ENCODE peak calls at places on chromosome 14, in four cellular contexts. B is SK-N-SH, H is K562, Y is GM12878. R is an unnamed sample.

GRCh38 chr14:51328089-51328941 is 88.3 kb downstream of the TMX1 start:
- DNase-seq in B (no peak), H (no peak), Y (no peak), R (no peak)

GRCh38 chr14:59317782-59318505 is 129.5 kb downstream of the DAAM1 start:
- DNase-seq in B (no peak), H (no peak), Y (no peak), R (no peak)

GRCh38 chr14:68789002-68789797 is 3.7 kb downstream of the ZFP36L1 start:
- DNase-seq in B (peak), H (peak), Y (no peak), R (peak)

GRCh38 chr14:58100735-58101368 is 51.2 kb downstream of the ARMH4 start:
- DNase-seq in B (no peak), H (no peak), Y (no peak), R (no peak)

GRCh38 chr14:22418631-22419030 is 170.4 kb downstream of the DAD1 start:
- DNase-seq in B (peak), H (no peak), Y (peak), R (no peak)

GRCh38 chr14:33408291-33408690 is 469.6 kb downstream of the NPAS3 start:
- DNase-seq in B (no peak), H (no peak), Y (no peak), R (no peak)

GRCh38 chr14:104005489-104005888 is 63.2 kb upstream of the RD3L start:
- DNase-seq in B (no peak), H (no peak), Y (no peak), R (no peak)

GRCh38 chr14:44453433-44454171 is 53.5 kb downstream of the FSCB start:
- DNase-seq in B (no peak), H (no peak), Y (no peak), R (no peak)

GRCh38 chr14:68248481-68249255 is 429.1 kb downstream of the RAD51B start:
- DNase-seq in B (peak), H (no peak), Y (peak), R (no peak)

GRCh38 chr14:22926316-22926715 is 2.9 kb downstream of the PRMT5 start:
- DNase-seq in B (no peak), H (no peak), Y (no peak), R (no peak)

GRCh38 chr14:35963209-35963608 is 137.1 kb downstream of the BRMS1L start:
- DNase-seq in B (peak), H (no peak), Y (no peak), R (no peak)

GRCh38 chr14:65279510-65279909 is 133.0 kb upstream of the FUT8 start:
- DNase-seq in B (no peak), H (no peak), Y (no peak), R (no peak)

GRCh38 chr14:91300283-91300841 is 55.9 kb upstream of the GPR68 start:
- DNase-seq in B (no peak), H (no peak), Y (no peak), R (no peak)

GRCh38 chr14:24849471-24849870 is 200.5 kb downstream of the STXBP6 start:
- DNase-seq in B (no peak), H (no peak), Y (no peak), R (no peak)

GRCh38 chr14:22822017-22822618 is 6.9 kb upstream of the SLC7A7 start:
- DNase-seq in B (no peak), H (no peak), Y (no peak), R (peak)

GRCh38 chr14:57492859-57493258 is 798 bp downstream of the CCDC198 start:
- DNase-seq in B (no peak), H (no peak), Y (no peak), R (no peak)

GRCh38 chr14:75981426-75981825 is 369 bp downstream of the TGFB3 start:
- DNase-seq in B (no peak), H (peak), Y (peak), R (no peak)

GRCh38 chr14:37623552-37623951 is 28.1 kb downstream of the TTC6 start:
- DNase-seq in B (no peak), H (no peak), Y (no peak), R (no peak)

GRCh38 chr14:87250992-87251391 is 742.0 kb downstream of the GALC start:
- DNase-seq in B (no peak), H (no peak), Y (no peak), R (no peak)

GRCh38 chr14:37088816-37089215 is 83.6 kb downstream of the SLC25A21 start:
- DNase-seq in B (no peak), H (no peak), Y (no peak), R (no peak)

GRCh38 chr14:75566321-75566720 is 12.1 kb upstream of the FLVCR2 start:
- DNase-seq in B (no peak), H (no peak), Y (no peak), R (no peak)

GRCh38 chr14:85463512-85463911 is 66.4 kb upstream of the FLRT2 start:
- DNase-seq in B (no peak), H (no peak), Y (no peak), R (no peak)

GRCh38 chr14:99338313-99338712 is 66.3 kb upstream of the BCL11B start:
- DNase-seq in B (no peak), H (no peak), Y (no peak), R (no peak)

GRCh38 chr14:103427485-103428443 is 42.5 kb downstream of the MARK3 start:
- DNase-seq in B (no peak), H (peak), Y (peak), R (peak)

GRCh38 chr14:80906336-80906735 is 35.2 kb downstream of the CEP128 start:
- DNase-seq in B (no peak), H (no peak), Y (no peak), R (no peak)

GRCh38 chr14:54682578-54682977 is 115.7 kb downstream of the SAMD4A start:
- DNase-seq in B (no peak), H (no peak), Y (no peak), R (no peak)

DNA sequence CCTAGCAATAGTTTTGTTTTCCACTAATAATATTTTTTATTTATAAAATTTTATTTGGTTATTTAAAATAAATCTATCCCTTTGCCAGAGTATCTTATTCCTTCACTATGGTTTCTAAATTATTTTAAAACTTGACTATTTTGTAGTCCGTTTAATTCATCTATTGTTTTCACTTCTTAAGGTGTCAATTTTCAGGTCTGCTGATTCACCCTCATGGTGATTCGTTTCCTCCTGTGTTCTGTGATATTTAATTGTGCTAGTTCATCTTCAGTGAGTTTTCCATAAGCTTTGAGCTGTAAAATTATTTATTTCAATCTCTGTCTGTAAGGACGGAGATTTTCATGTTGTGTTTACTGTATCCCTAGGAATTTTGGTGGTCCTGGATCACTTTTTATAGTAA is 70.6 kb downstream of the SNAPC1 start:
- DNase-seq in B (no peak), H (no peak), Y (no peak), R (no peak)
- TF ChIP-seq USF2 in B (no peak), H (no peak), Y (no peak), R (no peak)

GRCh38 chr14:61462566-61463195 is 141.3 kb downstream of the PRKCH start:
- DNase-seq in B (peak), H (no peak), Y (no peak), R (no peak)

GRCh38 chr14:61459229-61459628 is 137.8 kb downstream of the PRKCH start:
- DNase-seq in B (no peak), H (no peak), Y (no peak), R (no peak)

GRCh38 chr14:61460063-61460462 is 138.7 kb downstream of the PRKCH start:
- DNase-seq in B (no peak), H (no peak), Y (no peak), R (no peak)

GRCh38 chr14:61461808-61462275 is 140.5 kb downstream of the PRKCH start:
- DNase-seq in B (peak), H (peak), Y (no peak), R (no peak)

DNA sequence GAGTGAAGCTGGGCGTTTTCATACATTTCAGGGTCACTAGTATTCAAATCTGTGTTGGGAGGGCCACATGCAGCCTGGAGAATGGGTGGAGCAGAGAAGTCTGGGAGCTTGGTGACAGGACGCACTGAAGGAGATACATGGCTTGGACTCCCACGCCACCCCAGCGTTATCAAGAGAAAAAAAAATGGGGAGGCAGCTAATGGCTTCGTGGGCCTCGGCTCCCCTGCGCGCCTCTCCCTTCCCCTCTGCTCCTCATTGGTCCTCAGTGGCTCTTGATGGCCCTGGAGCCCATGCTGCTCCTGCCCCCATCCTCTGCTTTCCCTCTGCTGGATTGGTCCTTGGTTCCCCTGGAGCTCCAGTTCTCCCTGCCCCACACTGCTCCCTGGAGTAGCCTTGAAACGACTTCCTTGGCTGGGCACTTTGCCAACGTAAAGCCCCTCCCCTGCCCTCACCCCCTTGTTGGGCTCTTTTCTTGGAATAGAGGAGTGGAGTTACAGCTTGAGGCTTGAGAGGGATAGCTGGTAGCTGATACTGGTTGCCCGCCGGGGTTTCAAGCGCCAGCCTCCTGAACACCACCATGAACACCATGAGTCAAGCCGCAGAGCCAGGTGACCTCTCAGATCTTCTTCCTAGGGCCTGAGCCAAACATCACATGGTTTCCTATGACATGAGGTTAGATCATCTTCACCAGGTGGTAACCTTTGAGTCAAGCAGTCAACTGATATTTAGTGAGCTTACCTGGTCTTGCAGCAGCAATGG is 139.7 kb downstream of the PRKCH start:
- DNase-seq in B (no peak), H (peak), Y (no peak), R (no peak)
- TF ChIP-seq USF1 in B (no peak), H (no peak), Y (no peak), R (no peak)

GRCh38 chr14:31263485-31264133 is 56.0 kb upstream of the HECTD1 start:
- DNase-seq in B (no peak), H (no peak), Y (no peak), R (no peak)
- TF ChIP-seq USF2 in B (no peak), H (no peak), Y (no peak), R (no peak)

GRCh38 chr14:101810897-101811620 is 49.5 kb downstream of the PPP2R5C start:
- DNase-seq in B (no peak), H (no peak), Y (no peak), R (no peak)
- TF ChIP-seq USF1 in B (no peak), H (no peak), Y (no peak), R (no peak)

DNA sequence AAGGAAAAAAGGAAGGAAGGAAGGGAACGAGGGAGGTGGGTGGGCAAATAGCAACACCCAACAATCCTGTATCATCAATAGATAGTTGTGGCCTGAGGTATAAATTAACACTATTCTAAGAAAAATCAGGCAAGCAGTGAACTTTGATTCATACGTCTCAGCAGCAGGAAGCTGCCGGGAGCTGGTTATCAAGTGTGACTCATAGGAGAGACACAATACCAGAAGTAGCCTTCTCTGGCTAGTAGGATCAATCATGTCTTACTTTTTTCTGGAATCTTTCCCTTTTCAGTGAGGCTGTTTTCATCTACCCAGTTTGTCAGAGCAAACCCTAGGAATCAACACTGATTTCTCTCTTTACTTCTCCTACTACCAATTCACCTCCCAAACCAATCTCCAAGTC is 780.5 kb downstream of the NRXN3 start:
- DNase-seq in B (no peak), H (no peak), Y (no peak), R (no peak)
- TF ChIP-seq USF2 in B (no peak), H (no peak), Y (no peak), R (no peak)